ENCODE peak calls at places on chromosomes 7 and 10, in eight cellular contexts. Q, E, Z, R, F, C, B and S are unnamed samples.

GRCh38 chr10:31581741-31582323 is 262.8 kb downstream of the ZEB1 start:
- DNase-seq in C (no peak), R (no peak), B (no peak), E (peak), F (no peak), Z (no peak), Q (no peak), S (no peak)

GRCh38 chr7:100118388-100119074 is 627 bp downstream of the TAF6 start:
- DNase-seq in Q (no peak), B (no peak), R (no peak), E (no peak), F (no peak), Z (no peak), C (no peak), S (no peak)

GRCh38 chr10:131273476-131273875 is 38.0 kb downstream of the TCERG1L start:
- DNase-seq in R (no peak), Z (peak), F (peak), B (no peak), Q (no peak), C (peak), E (no peak), S (no peak)

GRCh38 chr7:30091431-30092386 is 43.1 kb upstream of the MTURN start:
- DNase-seq in Q (no peak), E (no peak), C (no peak), B (no peak), R (no peak), F (no peak), Z (no peak), S (no peak)

GRCh38 chr7:73668103-73668937 is 689 bp downstream of the VPS37D start:
- DNase-seq in R (no peak), Z (no peak), E (no peak), F (no peak), Q (no peak), C (peak), B (no peak), S (no peak)

GRCh38 chr7:43441217-43441616 is 141.7 kb upstream of the STK17A start:
- DNase-seq in B (no peak), Z (no peak), Q (no peak), C (no peak), F (no peak), E (no peak), R (no peak), S (no peak)

GRCh38 chr7:131015131-131015954 is 281.3 kb upstream of the KLF14 start:
- DNase-seq in E (peak), R (no peak), C (no peak), Q (no peak), Z (no peak), B (no peak), F (no peak), S (no peak)

GRCh38 chr10:28796606-28797512 is 119.5 kb downstream of the BAMBI start:
- DNase-seq in Z (no peak), C (no peak), B (peak), R (no peak), E (no peak), Q (peak), F (no peak), S (no peak)

GRCh38 chr7:158733220-158733519 is 28.6 kb upstream of the NCAPG2 start:
- DNase-seq in F (no peak), C (no peak), B (no peak), R (no peak), Q (no peak), Z (no peak), E (no peak), S (no peak)

GRCh38 chr7:131067220-131067619 is 260.5 kb upstream of the MKLN1 start:
- DNase-seq in E (no peak), Q (no peak), F (no peak), B (no peak), Z (no peak), C (no peak), R (no peak), S (no peak)

GRCh38 chr7:84274029-84274638 is 79.5 kb upstream of the SEMA3A start:
- DNase-seq in E (no peak), Q (no peak), F (no peak), C (no peak), Z (no peak), R (no peak), B (no peak), S (no peak)

GRCh38 chr10:87677595-87677994 is 17.9 kb downstream of the PAPSS2 start:
- DNase-seq in E (no peak), B (no peak), C (no peak), Z (no peak), Q (no peak), F (no peak), R (no peak), S (no peak)

GRCh38 chr7:133550145-133550544 is 297.3 kb downstream of the EXOC4 start:
- DNase-seq in Q (no peak), C (no peak), B (no peak), Z (no peak), F (no peak), R (no peak), E (no peak), S (no peak)

GRCh38 chr7:105611856-105612775 is 30.8 kb upstream of the EFCAB10 start:
- DNase-seq in E (no peak), Z (no peak), F (no peak), C (no peak), B (no peak), R (no peak), Q (no peak), S (no peak)

GRCh38 chr7:70645876-70646336 is 486.0 kb upstream of the GALNT17 start:
- DNase-seq in C (no peak), E (no peak), Q (no peak), R (no peak), B (no peak), Z (no peak), F (no peak), S (no peak)

GRCh38 chr7:95687759-95688343 is 84.5 kb upstream of the DYNC1I1 start:
- DNase-seq in R (no peak), B (no peak), Z (no peak), C (no peak), E (peak), F (no peak), Q (no peak), S (no peak)

GRCh38 chr10:115849197-115849596 is 423.8 kb downstream of the GFRA1 start:
- DNase-seq in E (no peak), Z (no peak), R (no peak), C (no peak), F (no peak), Q (no peak), B (no peak), S (no peak)

GRCh38 chr7:41107330-41107937 is 595.5 kb downstream of the INHBA start:
- DNase-seq in B (no peak), R (peak), Z (no peak), E (peak), C (no peak), Q (no peak), F (no peak), S (peak)

GRCh38 chr7:140876519-140877248 is 48.0 kb downstream of the BRAF start:
- DNase-seq in B (no peak), Q (no peak), E (no peak), F (no peak), C (no peak), Z (no peak), R (no peak), S (no peak)

GRCh38 chr7:132080967-132081668 is 495.2 kb downstream of the PLXNA4 start:
- DNase-seq in E (no peak), Q (no peak), B (peak), R (no peak), Z (no peak), C (no peak), F (no peak), S (no peak)

GRCh38 chr10:26199841-26200240 is 16.7 kb upstream of the GAD2 start:
- DNase-seq in C (no peak), E (no peak), R (no peak), F (no peak), Q (no peak), Z (no peak), B (no peak), S (no peak)

GRCh38 chr7:69169356-69169755 is 428.9 kb upstream of the AUTS2 start:
- DNase-seq in Z (no peak), E (no peak), R (no peak), B (no peak), F (no peak), Q (no peak), C (no peak), S (no peak)

GRCh38 chr10:26357203-26357602 is 80.9 kb upstream of the APBB1IP start:
- DNase-seq in Z (no peak), R (no peak), E (no peak), Q (no peak), C (no peak), F (no peak), B (no peak), S (no peak)

GRCh38 chr10:95273393-95274312 is 17.1 kb downstream of the PDLIM1 start:
- DNase-seq in F (no peak), E (no peak), C (no peak), Q (no peak), Z (peak), B (peak), R (peak), S (no peak)

GRCh38 chr7:88176190-88176589 is 43.6 kb downstream of the SRI start:
- DNase-seq in B (no peak), Q (no peak), Z (no peak), R (no peak), E (no peak), F (no peak), C (no peak), S (no peak)

GRCh38 chr7:8128457-8129322 is 133.3 kb downstream of the ICA1 start:
- DNase-seq in R (no peak), E (no peak), F (no peak), Q (no peak), Z (no peak), B (no peak), C (no peak), S (no peak)

GRCh38 chr10:126187399-126187798 is 200.9 kb downstream of the ADAM12 start:
- DNase-seq in R (no peak), B (no peak), Q (no peak), Z (no peak), C (no peak), E (no peak), F (no peak), S (no peak)

GRCh38 chr7:77426521-77427051 is 10.4 kb upstream of the GSAP start:
- DNase-seq in E (no peak), B (no peak), Q (no peak), Z (no peak), C (no peak), F (no peak), R (no peak), S (no peak)

GRCh38 chr7:27910341-27910740 is 170.4 kb downstream of the TAX1BP1 start:
- DNase-seq in E (no peak), B (no peak), Z (no peak), F (no peak), R (no peak), C (no peak), Q (no peak), S (no peak)

GRCh38 chr7:36391436-36392198 is 2.0 kb downstream of the ANLN start:
- DNase-seq in F (no peak), E (no peak), C (no peak), Z (no peak), Q (no peak), R (no peak), B (no peak), S (no peak)

GRCh38 chr7:83976302-83976701 is 218.3 kb downstream of the SEMA3A start:
- DNase-seq in B (no peak), C (no peak), Q (no peak), Z (no peak), E (no peak), F (no peak), R (no peak), S (no peak)

DNA sequence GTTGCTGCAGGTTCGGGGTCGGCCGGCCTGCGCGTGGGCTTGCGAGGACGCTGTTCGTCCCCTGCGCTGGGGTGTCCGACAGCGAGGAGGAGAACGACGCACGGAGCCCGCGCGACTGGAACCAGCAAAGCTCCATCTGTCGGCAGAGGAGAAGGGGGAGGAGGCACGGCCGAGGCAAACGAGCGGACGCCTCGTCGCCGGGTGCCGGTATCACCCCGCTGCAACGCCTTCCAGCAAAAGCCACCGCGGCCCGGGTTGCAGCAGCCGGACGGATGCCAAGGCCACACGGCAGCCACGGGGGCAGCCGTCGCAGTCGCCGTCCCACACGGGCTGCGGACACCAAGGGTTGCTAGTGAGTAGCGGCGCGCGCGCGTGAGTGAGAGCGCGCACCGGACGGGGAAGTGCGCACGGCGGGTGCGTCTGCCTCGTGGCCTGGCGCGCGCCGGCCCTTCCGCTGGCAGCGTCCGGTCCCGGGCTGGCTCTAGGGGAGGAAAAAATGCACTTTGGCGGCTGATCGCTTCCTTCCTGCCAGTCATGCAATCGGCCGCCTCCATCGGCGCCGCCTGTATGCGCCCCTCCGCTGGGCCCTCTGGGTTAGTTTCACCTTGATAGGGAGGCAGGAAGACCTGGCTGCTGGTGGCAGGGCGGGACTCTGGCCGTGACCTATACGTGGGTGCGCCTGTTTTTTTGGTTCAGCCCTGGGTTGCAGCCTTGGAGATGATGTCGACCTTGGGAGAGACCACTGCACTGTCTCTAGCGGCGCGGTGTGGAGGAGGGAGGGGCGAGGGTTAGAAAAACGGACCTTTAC is 446 bp downstream of the STAMBPL1 start:
- DNase-seq in C (peak), Z (peak), E (peak), F (no peak), Q (peak), R (peak), B (peak), S (peak)
- TF ChIP-seq POLR2A in C (peak), Z (peak), E (peak), F (no peak), Q (no peak), R (peak), B (peak), S (peak)

GRCh38 chr7:4683043-4683883 is 1.2 kb downstream of the FOXK1 start:
- DNase-seq in C (peak), B (peak), F (no peak), R (peak), E (no peak), Z (no peak), Q (no peak), S (no peak)

GRCh38 chr7:4681922-4682620 is at the start of gene FOXK1:
- DNase-seq in F (no peak), B (peak), Z (no peak), C (peak), R (peak), Q (peak), E (no peak), S (peak)

GRCh38 chr7:4682621-4683042 is 537 bp downstream of the FOXK1 start:
- DNase-seq in B (peak), C (peak), E (no peak), R (peak), F (no peak), Q (peak), Z (no peak), S (no peak)

GRCh38 chr7:4684826-4685225 is 2.7 kb downstream of the FOXK1 start:
- DNase-seq in F (no peak), E (no peak), Q (no peak), B (no peak), Z (no peak), R (no peak), C (peak), S (no peak)

DNA sequence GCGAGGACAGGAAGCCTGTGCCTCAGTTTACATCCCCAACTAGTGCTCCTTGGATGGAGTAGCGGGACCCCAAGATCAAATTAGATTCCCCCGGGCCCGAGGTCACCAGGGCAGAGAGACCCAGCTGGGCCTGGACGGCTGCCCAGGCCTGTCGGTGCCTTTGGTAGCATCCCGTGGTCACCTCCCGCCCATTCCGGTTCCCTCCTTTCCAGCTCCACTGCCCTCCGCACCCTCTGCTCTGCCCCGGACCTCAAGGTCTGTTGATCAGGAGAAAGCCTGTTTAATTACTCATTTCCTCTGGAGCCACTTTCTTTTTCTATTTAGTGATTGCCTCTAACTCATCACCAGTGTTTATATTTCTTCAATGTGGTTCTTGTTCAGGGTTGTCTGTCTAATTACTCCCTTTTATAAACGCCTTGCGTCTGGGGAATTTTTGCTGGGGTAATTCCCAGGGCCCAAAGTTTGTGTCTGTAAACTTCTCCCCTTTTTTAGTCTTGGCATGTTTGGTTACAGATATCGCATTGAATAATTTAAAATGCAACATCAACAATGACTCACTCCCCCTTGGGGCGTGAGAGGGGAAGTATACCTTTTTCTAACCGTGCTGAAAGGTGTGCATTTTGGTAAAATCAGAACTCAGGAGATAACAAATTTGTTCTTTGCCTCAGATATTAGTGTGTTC is 1.9 kb downstream of the FOXK1 start:
- DNase-seq in E (no peak), R (peak), F (no peak), Q (peak), Z (no peak), C (peak), B (peak), S (peak)
- TF ChIP-seq POLR2AphosphoS5 in E (peak), R (peak), F (peak), Q (no peak), Z (peak), C (peak), B (peak), S (no peak)

GRCh38 chr7:151247016-151247580 is 1.4 kb downstream of the SMARCD3 start:
- DNase-seq in F (no peak), C (no peak), E (no peak), Z (no peak), B (no peak), R (no peak), Q (no peak), S (no peak)
- TF ChIP-seq POLR2A in F (no peak), C (no peak), E (no peak), Z (no peak), B (no peak), R (no peak), Q (no peak), S (no peak)

GRCh38 chr10:71489077-71489476 is 92.4 kb downstream of the CDH23 start:
- DNase-seq in C (no peak), Q (no peak), F (no peak), Z (no peak), R (no peak), E (no peak), B (no peak), S (no peak)
- TF ChIP-seq POLR2AphosphoS5 in C (no peak), Q (no peak), F (no peak), Z (no peak), R (no peak), E (no peak), B (no peak), S (no peak)

GRCh38 chr10:100529473-100530298 is at the start of gene NDUFB8:
- DNase-seq in F (no peak), B (peak), Q (peak), E (peak), R (peak), C (peak), Z (peak), S (peak)
- TF ChIP-seq POLR2A in F (no peak), B (peak), Q (no peak), E (peak), R (peak), C (no peak), Z (no peak), S (peak)

DNA sequence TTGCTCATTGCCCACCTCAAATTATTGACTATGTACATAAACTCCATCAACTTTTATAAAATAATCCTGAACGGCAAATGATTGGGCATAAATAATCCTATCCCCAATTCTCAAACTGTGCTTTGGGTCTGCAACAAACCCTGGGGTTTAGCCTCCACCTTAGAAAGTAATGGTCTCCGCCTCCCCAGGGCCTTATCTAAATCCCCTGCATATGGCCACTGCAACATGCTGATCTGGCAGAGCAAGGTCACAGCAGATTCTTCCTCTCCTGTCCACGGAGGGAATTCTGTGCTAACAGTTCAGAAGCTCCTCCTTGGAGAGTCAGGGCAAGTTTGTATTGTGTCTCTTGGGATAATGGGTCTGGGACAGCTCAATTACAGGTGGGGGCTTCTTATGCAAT is 18.4 kb downstream of the FXYD4 start:
- DNase-seq in B (no peak), E (no peak), F (no peak), Q (no peak), Z (no peak), C (peak), R (no peak), S (no peak)
- TF ChIP-seq POLR2AphosphoS5 in B (no peak), E (no peak), F (no peak), Q (no peak), Z (no peak), C (no peak), R (no peak), S (no peak)